ENCODE peak calls at places on chromosome 6, in seven cellular contexts. One of them, this sample, is unnamed.

GRCh38 chr6:63716169-63716568 is 80.6 kb downstream of the PHF3 start:
- DNase-seq in tibial nerve: no peak
- DNase-seq in GM03348: no peak
- DNase-seq in HT-29: no peak
- DNase-seq in KBM-7: no peak
- DNase-seq in activated CD4-positive, CD25-positive, alpha-beta regulatory T cell treated with anti-CD3 and anti-CD28 coated beads, Interleukin-2, amount 50 U/mL, for 16 hours: no peak
- DNase-seq in adrenal gland: no peak
- DNase-seq in this sample: no peak

GRCh38 chr6:5569491-5569890 is 308.2 kb downstream of the FARS2 start:
- DNase-seq in tibial nerve: no peak
- DNase-seq in GM03348: no peak
- DNase-seq in HT-29: no peak
- DNase-seq in KBM-7: no peak
- DNase-seq in activated CD4-positive, CD25-positive, alpha-beta regulatory T cell treated with anti-CD3 and anti-CD28 coated beads, Interleukin-2, amount 50 U/mL, for 16 hours: no peak
- DNase-seq in adrenal gland: no peak
- DNase-seq in this sample: no peak

GRCh38 chr6:84074988-84075781 is 41.6 kb downstream of the MRAP2 start:
- DNase-seq in tibial nerve: no peak
- DNase-seq in GM03348: peak; percentile 20
- DNase-seq in HT-29: peak; percentile 12
- DNase-seq in KBM-7: no peak
- DNase-seq in activated CD4-positive, CD25-positive, alpha-beta regulatory T cell treated with anti-CD3 and anti-CD28 coated beads, Interleukin-2, amount 50 U/mL, for 16 hours: no peak
- DNase-seq in adrenal gland: no peak
- DNase-seq in this sample: no peak

GRCh38 chr6:132495604-132496079 is 17.3 kb downstream of the STX7 start:
- DNase-seq in tibial nerve: no peak
- DNase-seq in GM03348: no peak
- DNase-seq in HT-29: no peak
- DNase-seq in KBM-7: no peak
- DNase-seq in activated CD4-positive, CD25-positive, alpha-beta regulatory T cell treated with anti-CD3 and anti-CD28 coated beads, Interleukin-2, amount 50 U/mL, for 16 hours: no peak
- DNase-seq in adrenal gland: no peak
- DNase-seq in this sample: no peak

GRCh38 chr6:42179956-42180335 is 6.8 kb downstream of the GUCA1A start:
- DNase-seq in tibial nerve: no peak
- DNase-seq in GM03348: no peak
- DNase-seq in HT-29: no peak
- DNase-seq in KBM-7: no peak
- DNase-seq in activated CD4-positive, CD25-positive, alpha-beta regulatory T cell treated with anti-CD3 and anti-CD28 coated beads, Interleukin-2, amount 50 U/mL, for 16 hours: no peak
- DNase-seq in adrenal gland: no peak
- DNase-seq in this sample: no peak

GRCh38 chr6:142395768-142396231 is 94.0 kb downstream of the ADGRG6 start:
- DNase-seq in tibial nerve: no peak
- DNase-seq in GM03348: no peak
- DNase-seq in HT-29: no peak
- DNase-seq in KBM-7: peak; percentile 56
- DNase-seq in activated CD4-positive, CD25-positive, alpha-beta regulatory T cell treated with anti-CD3 and anti-CD28 coated beads, Interleukin-2, amount 50 U/mL, for 16 hours: no peak
- DNase-seq in adrenal gland: no peak
- DNase-seq in this sample: no peak

GRCh38 chr6:113306552-113307145 is 550.5 kb upstream of the MARCKS start:
- DNase-seq in tibial nerve: peak; percentile 74
- DNase-seq in GM03348: no peak
- DNase-seq in HT-29: peak; percentile 82
- DNase-seq in KBM-7: no peak
- DNase-seq in activated CD4-positive, CD25-positive, alpha-beta regulatory T cell treated with anti-CD3 and anti-CD28 coated beads, Interleukin-2, amount 50 U/mL, for 16 hours: no peak
- DNase-seq in adrenal gland: peak; percentile 32
- DNase-seq in this sample: no peak

GRCh38 chr6:145260491-145260890 is 474.8 kb downstream of the EPM2A start:
- DNase-seq in tibial nerve: no peak
- DNase-seq in GM03348: no peak
- DNase-seq in HT-29: no peak
- DNase-seq in KBM-7: no peak
- DNase-seq in activated CD4-positive, CD25-positive, alpha-beta regulatory T cell treated with anti-CD3 and anti-CD28 coated beads, Interleukin-2, amount 50 U/mL, for 16 hours: no peak
- DNase-seq in adrenal gland: no peak
- DNase-seq in this sample: no peak

GRCh38 chr6:116528800-116529199 is 16.7 kb downstream of the TRAPPC3L start:
- DNase-seq in tibial nerve: no peak
- DNase-seq in GM03348: peak; percentile 27
- DNase-seq in HT-29: no peak
- DNase-seq in KBM-7: no peak
- DNase-seq in activated CD4-positive, CD25-positive, alpha-beta regulatory T cell treated with anti-CD3 and anti-CD28 coated beads, Interleukin-2, amount 50 U/mL, for 16 hours: no peak
- DNase-seq in adrenal gland: no peak
- DNase-seq in this sample: no peak

GRCh38 chr6:9766240-9766915 is 648.5 kb downstream of the TFAP2A start:
- DNase-seq in tibial nerve: no peak
- DNase-seq in GM03348: peak; percentile 27
- DNase-seq in HT-29: no peak
- DNase-seq in KBM-7: no peak
- DNase-seq in activated CD4-positive, CD25-positive, alpha-beta regulatory T cell treated with anti-CD3 and anti-CD28 coated beads, Interleukin-2, amount 50 U/mL, for 16 hours: no peak
- DNase-seq in adrenal gland: no peak
- DNase-seq in this sample: no peak

GRCh38 chr6:78810698-78811097 is 56.7 kb upstream of the IRAK1BP1 start:
- DNase-seq in tibial nerve: no peak
- DNase-seq in GM03348: peak; percentile 32
- DNase-seq in HT-29: no peak
- DNase-seq in KBM-7: no peak
- DNase-seq in activated CD4-positive, CD25-positive, alpha-beta regulatory T cell treated with anti-CD3 and anti-CD28 coated beads, Interleukin-2, amount 50 U/mL, for 16 hours: no peak
- DNase-seq in adrenal gland: no peak
- DNase-seq in this sample: no peak

GRCh38 chr6:123838612-123839279 is 35.1 kb downstream of the NKAIN2 start:
- DNase-seq in tibial nerve: no peak
- DNase-seq in GM03348: no peak
- DNase-seq in HT-29: no peak
- DNase-seq in KBM-7: no peak
- DNase-seq in activated CD4-positive, CD25-positive, alpha-beta regulatory T cell treated with anti-CD3 and anti-CD28 coated beads, Interleukin-2, amount 50 U/mL, for 16 hours: no peak
- DNase-seq in adrenal gland: no peak
- DNase-seq in this sample: no peak

GRCh38 chr6:35247642-35248231 is 11.8 kb upstream of the ZNF76 start:
- DNase-seq in tibial nerve: no peak
- DNase-seq in GM03348: no peak
- DNase-seq in HT-29: no peak
- DNase-seq in KBM-7: no peak
- DNase-seq in activated CD4-positive, CD25-positive, alpha-beta regulatory T cell treated with anti-CD3 and anti-CD28 coated beads, Interleukin-2, amount 50 U/mL, for 16 hours: no peak
- DNase-seq in adrenal gland: no peak
- DNase-seq in this sample: no peak